ENCODE peak calls at places on chromosome 4, in seven cellular contexts. One of them, this sample, is unnamed.

GRCh38 chr4:3654036-3654807 is 112.0 kb upstream of the ADRA2C start:
- DNase-seq in GM12864: no peak
- DNase-seq in PC-3: no peak
- DNase-seq in Caco-2: no peak
- DNase-seq in colonic mucosa: no peak
- DNase-seq in cardiac fibroblast: no peak
- DNase-seq in PC-9: no peak
- DNase-seq in this sample: no peak

GRCh38 chr4:48093949-48094550 is 40.0 kb downstream of the TXK start:
- DNase-seq in GM12864: no peak
- DNase-seq in PC-3: peak
- DNase-seq in Caco-2: peak
- DNase-seq in colonic mucosa: peak
- DNase-seq in cardiac fibroblast: no peak
- DNase-seq in PC-9: peak
- DNase-seq in this sample: no peak

GRCh38 chr4:106795326-106795725 is 240.8 kb downstream of the DKK2 start:
- DNase-seq in GM12864: no peak
- DNase-seq in PC-3: no peak
- DNase-seq in Caco-2: no peak
- DNase-seq in colonic mucosa: no peak
- DNase-seq in cardiac fibroblast: no peak
- DNase-seq in PC-9: no peak
- DNase-seq in this sample: no peak

GRCh38 chr4:73341454-73341853 is 62.6 kb upstream of the ALB start:
- DNase-seq in GM12864: no peak
- DNase-seq in PC-3: peak
- DNase-seq in Caco-2: peak
- DNase-seq in colonic mucosa: peak
- DNase-seq in cardiac fibroblast: peak
- DNase-seq in PC-9: peak
- DNase-seq in this sample: no peak

GRCh38 chr4:101527186-101527585 is 179.9 kb upstream of the PPP3CA start:
- DNase-seq in GM12864: peak
- DNase-seq in PC-3: no peak
- DNase-seq in Caco-2: no peak
- DNase-seq in colonic mucosa: no peak
- DNase-seq in cardiac fibroblast: no peak
- DNase-seq in PC-9: no peak
- DNase-seq in this sample: no peak

GRCh38 chr4:100933628-100934027 is 413.7 kb downstream of the PPP3CA start:
- DNase-seq in GM12864: no peak
- DNase-seq in PC-3: no peak
- DNase-seq in Caco-2: no peak
- DNase-seq in colonic mucosa: no peak
- DNase-seq in cardiac fibroblast: peak
- DNase-seq in PC-9: no peak
- DNase-seq in this sample: no peak

GRCh38 chr4:151930372-151930771 is 169.6 kb upstream of the GATB start:
- DNase-seq in GM12864: no peak
- DNase-seq in PC-3: no peak
- DNase-seq in Caco-2: no peak
- DNase-seq in colonic mucosa: no peak
- DNase-seq in cardiac fibroblast: no peak
- DNase-seq in PC-9: no peak
- DNase-seq in this sample: no peak

GRCh38 chr4:18209448-18209847 is 187.9 kb upstream of the LCORL start:
- DNase-seq in GM12864: no peak
- DNase-seq in PC-3: no peak
- DNase-seq in Caco-2: no peak
- DNase-seq in colonic mucosa: no peak
- DNase-seq in cardiac fibroblast: no peak
- DNase-seq in PC-9: no peak
- DNase-seq in this sample: no peak

GRCh38 chr4:127965803-127966175 is 583 bp downstream of the ABHD18 start:
- DNase-seq in GM12864: peak
- DNase-seq in PC-3: peak
- DNase-seq in Caco-2: peak
- DNase-seq in colonic mucosa: peak
- DNase-seq in cardiac fibroblast: peak
- DNase-seq in PC-9: peak
- DNase-seq in this sample: peak

GRCh38 chr4:8547108-8547911 is 32.9 kb upstream of the GPR78 start:
- DNase-seq in GM12864: no peak
- DNase-seq in PC-3: peak
- DNase-seq in Caco-2: no peak
- DNase-seq in colonic mucosa: no peak
- DNase-seq in cardiac fibroblast: peak
- DNase-seq in PC-9: peak
- DNase-seq in this sample: peak

GRCh38 chr4:155787113-155787710 is 28.4 kb downstream of the GUCY1B1 start:
- DNase-seq in GM12864: peak
- DNase-seq in PC-3: peak
- DNase-seq in Caco-2: no peak
- DNase-seq in colonic mucosa: no peak
- DNase-seq in cardiac fibroblast: peak
- DNase-seq in PC-9: peak
- DNase-seq in this sample: peak

GRCh38 chr4:21476753-21477152 is 471.8 kb downstream of the KCNIP4 start:
- DNase-seq in GM12864: no peak
- DNase-seq in PC-3: peak
- DNase-seq in Caco-2: peak
- DNase-seq in colonic mucosa: no peak
- DNase-seq in cardiac fibroblast: peak
- DNase-seq in PC-9: peak
- DNase-seq in this sample: no peak

GRCh38 chr4:147370881-147371280 is 110.0 kb upstream of the EDNRA start:
- DNase-seq in GM12864: no peak
- DNase-seq in PC-3: peak
- DNase-seq in Caco-2: no peak
- DNase-seq in colonic mucosa: peak
- DNase-seq in cardiac fibroblast: no peak
- DNase-seq in PC-9: no peak
- DNase-seq in this sample: no peak

GRCh38 chr4:40924096-40924792 is 174.5 kb downstream of the NSUN7 start:
- DNase-seq in GM12864: no peak
- DNase-seq in PC-3: peak
- DNase-seq in Caco-2: peak
- DNase-seq in colonic mucosa: peak
- DNase-seq in cardiac fibroblast: peak
- DNase-seq in PC-9: peak
- DNase-seq in this sample: peak

GRCh38 chr4:26223160-26223559 is 97.7 kb upstream of the RBPJ start:
- DNase-seq in GM12864: no peak
- DNase-seq in PC-3: peak
- DNase-seq in Caco-2: no peak
- DNase-seq in colonic mucosa: no peak
- DNase-seq in cardiac fibroblast: no peak
- DNase-seq in PC-9: no peak
- DNase-seq in this sample: peak

GRCh38 chr4:8368998-8369397 is 71.5 kb downstream of the ACOX3 start:
- DNase-seq in GM12864: no peak
- DNase-seq in PC-3: no peak
- DNase-seq in Caco-2: no peak
- DNase-seq in colonic mucosa: no peak
- DNase-seq in cardiac fibroblast: no peak
- DNase-seq in PC-9: no peak
- DNase-seq in this sample: peak

GRCh38 chr4:40199179-40199670 is 2.4 kb downstream of the RHOH start:
- DNase-seq in GM12864: no peak
- DNase-seq in PC-3: no peak
- DNase-seq in Caco-2: no peak
- DNase-seq in colonic mucosa: no peak
- DNase-seq in cardiac fibroblast: no peak
- DNase-seq in PC-9: no peak
- DNase-seq in this sample: no peak

GRCh38 chr4:155079866-155080265 is 128.6 kb upstream of the NPY2R start:
- DNase-seq in GM12864: no peak
- DNase-seq in PC-3: peak
- DNase-seq in Caco-2: no peak
- DNase-seq in colonic mucosa: no peak
- DNase-seq in cardiac fibroblast: peak
- DNase-seq in PC-9: no peak
- DNase-seq in this sample: no peak

GRCh38 chr4:184762100-184762499 is 28.2 kb upstream of the CENPU start:
- DNase-seq in GM12864: no peak
- DNase-seq in PC-3: no peak
- DNase-seq in Caco-2: no peak
- DNase-seq in colonic mucosa: no peak
- DNase-seq in cardiac fibroblast: no peak
- DNase-seq in PC-9: no peak
- DNase-seq in this sample: no peak

GRCh38 chr4:68407868-68408190 is 39.4 kb upstream of the TMPRSS11E start:
- DNase-seq in GM12864: no peak
- DNase-seq in PC-3: no peak
- DNase-seq in Caco-2: no peak
- DNase-seq in colonic mucosa: no peak
- DNase-seq in cardiac fibroblast: no peak
- DNase-seq in PC-9: no peak
- DNase-seq in this sample: no peak

GRCh38 chr4:87118826-87119225 is 101.6 kb downstream of the KLHL8 start:
- DNase-seq in GM12864: no peak
- DNase-seq in PC-3: no peak
- DNase-seq in Caco-2: no peak
- DNase-seq in colonic mucosa: no peak
- DNase-seq in cardiac fibroblast: peak
- DNase-seq in PC-9: no peak
- DNase-seq in this sample: peak

GRCh38 chr4:88696620-88697019 is 1.0 kb downstream of the NAP1L5 start:
- DNase-seq in GM12864: no peak
- DNase-seq in PC-3: no peak
- DNase-seq in Caco-2: no peak
- DNase-seq in colonic mucosa: no peak
- DNase-seq in cardiac fibroblast: peak
- DNase-seq in PC-9: no peak
- DNase-seq in this sample: no peak

GRCh38 chr4:86487738-86488137 is 106.4 kb upstream of the PTPN13 start:
- DNase-seq in GM12864: no peak
- DNase-seq in PC-3: no peak
- DNase-seq in Caco-2: no peak
- DNase-seq in colonic mucosa: no peak
- DNase-seq in cardiac fibroblast: no peak
- DNase-seq in PC-9: no peak
- DNase-seq in this sample: no peak

GRCh38 chr4:158169516-158169915 is 3.3 kb downstream of the GASK1B start:
- DNase-seq in GM12864: no peak
- DNase-seq in PC-3: no peak
- DNase-seq in Caco-2: no peak
- DNase-seq in colonic mucosa: no peak
- DNase-seq in cardiac fibroblast: peak
- DNase-seq in PC-9: no peak
- DNase-seq in this sample: no peak

GRCh38 chr4:158166701-158167100 is 6.1 kb downstream of the GASK1B start:
- DNase-seq in GM12864: no peak
- DNase-seq in PC-3: no peak
- DNase-seq in Caco-2: no peak
- DNase-seq in colonic mucosa: no peak
- DNase-seq in cardiac fibroblast: peak
- DNase-seq in PC-9: no peak
- DNase-seq in this sample: no peak

GRCh38 chr4:158170691-158171455 is 2.0 kb downstream of the GASK1B start:
- DNase-seq in GM12864: no peak
- DNase-seq in PC-3: peak
- DNase-seq in Caco-2: peak
- DNase-seq in colonic mucosa: peak
- DNase-seq in cardiac fibroblast: peak
- DNase-seq in PC-9: peak
- DNase-seq in this sample: no peak

GRCh38 chr4:158169931-158170690 is 2.7 kb downstream of the GASK1B start:
- DNase-seq in GM12864: no peak
- DNase-seq in PC-3: no peak
- DNase-seq in Caco-2: no peak
- DNase-seq in colonic mucosa: no peak
- DNase-seq in cardiac fibroblast: peak
- DNase-seq in PC-9: no peak
- DNase-seq in this sample: no peak

GRCh38 chr4:158168606-158169005 is 4.2 kb downstream of the GASK1B start:
- DNase-seq in GM12864: no peak
- DNase-seq in PC-3: no peak
- DNase-seq in Caco-2: no peak
- DNase-seq in colonic mucosa: no peak
- DNase-seq in cardiac fibroblast: no peak
- DNase-seq in PC-9: no peak
- DNase-seq in this sample: no peak
- H3K4me3 ChIP-seq in GM12864: no peak
- H3K4me3 ChIP-seq in PC-3: no peak
- H3K4me3 ChIP-seq in Caco-2: peak
- H3K4me3 ChIP-seq in colonic mucosa: no peak
- H3K4me3 ChIP-seq in cardiac fibroblast: peak
- H3K4me3 ChIP-seq in PC-9: no peak
- H3K4me3 ChIP-seq in this sample: peak

GRCh38 chr4:182531555-182532162 is 288.5 kb downstream of the TENM3 start:
- DNase-seq in GM12864: no peak
- DNase-seq in PC-3: no peak
- DNase-seq in Caco-2: no peak
- DNase-seq in colonic mucosa: no peak
- DNase-seq in cardiac fibroblast: no peak
- DNase-seq in PC-9: no peak
- DNase-seq in this sample: peak
- H3K4me3 ChIP-seq in GM12864: no peak
- H3K4me3 ChIP-seq in PC-3: no peak
- H3K4me3 ChIP-seq in Caco-2: no peak
- H3K4me3 ChIP-seq in colonic mucosa: no peak
- H3K4me3 ChIP-seq in cardiac fibroblast: no peak
- H3K4me3 ChIP-seq in PC-9: no peak
- H3K4me3 ChIP-seq in this sample: peak

GRCh38 chr4:70722199-70722791 is 531 bp downstream of the RUFY3 start:
- DNase-seq in GM12864: no peak
- DNase-seq in PC-3: no peak
- DNase-seq in Caco-2: no peak
- DNase-seq in colonic mucosa: no peak
- DNase-seq in cardiac fibroblast: peak
- DNase-seq in PC-9: no peak
- DNase-seq in this sample: no peak
- H3K4me3 ChIP-seq in GM12864: no peak
- H3K4me3 ChIP-seq in PC-3: no peak
- H3K4me3 ChIP-seq in Caco-2: no peak
- H3K4me3 ChIP-seq in colonic mucosa: no peak
- H3K4me3 ChIP-seq in cardiac fibroblast: peak
- H3K4me3 ChIP-seq in PC-9: no peak
- H3K4me3 ChIP-seq in this sample: peak

DNA sequence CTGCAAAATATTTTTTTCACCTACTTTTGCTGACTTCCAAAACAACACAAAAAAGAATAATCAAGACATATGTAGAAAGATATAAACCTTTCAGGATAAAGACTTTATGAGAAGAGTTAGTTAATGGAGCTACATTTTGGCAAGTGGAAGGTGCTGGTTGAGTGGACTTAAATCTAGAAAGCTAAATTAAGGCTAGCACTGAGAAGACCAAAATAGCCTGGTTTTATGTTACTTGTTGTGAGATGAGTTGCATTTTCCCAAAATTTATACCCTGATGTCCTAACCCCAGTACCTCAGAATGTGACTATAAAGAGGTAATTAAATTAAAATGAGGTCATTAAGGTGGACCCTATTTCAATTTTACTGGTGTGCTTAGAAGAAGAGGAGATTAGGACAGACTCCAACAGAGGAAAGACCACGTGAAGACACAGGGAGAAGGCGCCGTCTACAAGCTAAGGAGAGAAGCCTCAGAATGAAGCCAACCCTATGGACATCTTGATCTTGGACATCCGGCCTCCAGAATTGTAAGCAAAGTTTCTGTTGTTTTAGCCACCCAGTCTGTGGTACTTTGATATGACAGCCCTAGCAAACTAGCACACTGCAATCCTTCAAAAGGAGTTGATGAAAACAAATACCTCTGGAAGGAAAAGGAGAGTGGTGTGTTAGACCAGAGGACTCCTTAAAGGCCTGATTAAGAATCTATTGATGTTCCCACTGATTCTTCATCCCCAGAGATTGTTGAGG is 67.4 kb downstream of the FGFBP1 start:
- DNase-seq in GM12864: no peak
- DNase-seq in PC-3: no peak
- DNase-seq in Caco-2: no peak
- DNase-seq in colonic mucosa: no peak
- DNase-seq in cardiac fibroblast: no peak
- DNase-seq in PC-9: no peak
- DNase-seq in this sample: no peak
- H3K4me3 ChIP-seq in GM12864: no peak
- H3K4me3 ChIP-seq in PC-3: no peak
- H3K4me3 ChIP-seq in Caco-2: no peak
- H3K4me3 ChIP-seq in colonic mucosa: no peak
- H3K4me3 ChIP-seq in cardiac fibroblast: no peak
- H3K4me3 ChIP-seq in PC-9: no peak
- H3K4me3 ChIP-seq in this sample: no peak

This sample was measured in osteoblast.